ENCODE peak calls at places on chromosome 1, in ten cellular contexts. One of them, this sample, is unnamed.

GRCh38 chr1:21904725-21905520 is 32.2 kb downstream of the HSPG2 start:
- DNase-seq in astrocyte of the spinal cord: peak; percentile 88
- DNase-seq in pancreas: peak; percentile 88
- DNase-seq in AG09319: no peak
- DNase-seq in HFFc6: peak; percentile 76
- DNase-seq in CD4-positive, alpha-beta T cell: no peak
- DNase-seq in endothelial cell of umbilical vein: peak; percentile 99
- DNase-seq in foreskin fibroblast: peak; percentile 64
- DNase-seq in GM20000: no peak
- DNase-seq in BJ: no peak
- DNase-seq in this sample: no peak

GRCh38 chr1:177211231-177211630 is 40.5 kb downstream of the BRINP2 start:
- DNase-seq in astrocyte of the spinal cord: no peak
- DNase-seq in pancreas: no peak
- DNase-seq in AG09319: no peak
- DNase-seq in HFFc6: no peak
- DNase-seq in CD4-positive, alpha-beta T cell: no peak
- DNase-seq in endothelial cell of umbilical vein: no peak
- DNase-seq in foreskin fibroblast: peak; percentile 49
- DNase-seq in GM20000: no peak
- DNase-seq in BJ: no peak
- DNase-seq in this sample: no peak

GRCh38 chr1:117466761-117467160 is 99.5 kb downstream of the MAN1A2 start:
- DNase-seq in astrocyte of the spinal cord: peak; percentile 29
- DNase-seq in pancreas: no peak
- DNase-seq in AG09319: no peak
- DNase-seq in HFFc6: no peak
- DNase-seq in CD4-positive, alpha-beta T cell: no peak
- DNase-seq in endothelial cell of umbilical vein: peak; percentile 86
- DNase-seq in foreskin fibroblast: peak; percentile 25
- DNase-seq in GM20000: no peak
- DNase-seq in BJ: no peak
- DNase-seq in this sample: no peak

GRCh38 chr1:153705484-153705883 is 22.4 kb upstream of the INTS3 start:
- DNase-seq in astrocyte of the spinal cord: no peak
- DNase-seq in pancreas: no peak
- DNase-seq in AG09319: no peak
- DNase-seq in HFFc6: no peak
- DNase-seq in CD4-positive, alpha-beta T cell: no peak
- DNase-seq in endothelial cell of umbilical vein: no peak
- DNase-seq in foreskin fibroblast: no peak
- DNase-seq in GM20000: no peak
- DNase-seq in BJ: no peak
- DNase-seq in this sample: no peak

GRCh38 chr1:119047040-119047438 is 58.9 kb upstream of the TBX15 start:
- DNase-seq in astrocyte of the spinal cord: peak; percentile 38
- DNase-seq in pancreas: no peak
- DNase-seq in AG09319: no peak
- DNase-seq in HFFc6: no peak
- DNase-seq in CD4-positive, alpha-beta T cell: no peak
- DNase-seq in endothelial cell of umbilical vein: no peak
- DNase-seq in foreskin fibroblast: no peak
- DNase-seq in GM20000: no peak
- DNase-seq in BJ: peak; percentile 30
- DNase-seq in this sample: no peak

GRCh38 chr1:2330511-2331199 is 60.7 kb downstream of the MORN1 start:
- DNase-seq in astrocyte of the spinal cord: peak; percentile 82
- DNase-seq in pancreas: no peak
- DNase-seq in AG09319: peak; percentile 64
- DNase-seq in HFFc6: peak; percentile 85
- DNase-seq in CD4-positive, alpha-beta T cell: no peak
- DNase-seq in endothelial cell of umbilical vein: no peak
- DNase-seq in foreskin fibroblast: peak; percentile 93
- DNase-seq in GM20000: no peak
- DNase-seq in BJ: peak; percentile 74
- DNase-seq in this sample: no peak

GRCh38 chr1:186446138-186446537 is 14.8 kb downstream of the PDC start:
- DNase-seq in astrocyte of the spinal cord: no peak
- DNase-seq in pancreas: no peak
- DNase-seq in AG09319: no peak
- DNase-seq in HFFc6: no peak
- DNase-seq in CD4-positive, alpha-beta T cell: no peak
- DNase-seq in endothelial cell of umbilical vein: no peak
- DNase-seq in foreskin fibroblast: no peak
- DNase-seq in GM20000: no peak
- DNase-seq in BJ: no peak
- DNase-seq in this sample: no peak

GRCh38 chr1:88998716-88999115 is 6.3 kb upstream of the KYAT3 start:
- DNase-seq in astrocyte of the spinal cord: peak; percentile 77
- DNase-seq in pancreas: no peak
- DNase-seq in AG09319: no peak
- DNase-seq in HFFc6: peak; percentile 67
- DNase-seq in CD4-positive, alpha-beta T cell: no peak
- DNase-seq in endothelial cell of umbilical vein: peak; percentile 69
- DNase-seq in foreskin fibroblast: peak; percentile 75
- DNase-seq in GM20000: peak; percentile 47
- DNase-seq in BJ: no peak
- DNase-seq in this sample: no peak

DNA sequence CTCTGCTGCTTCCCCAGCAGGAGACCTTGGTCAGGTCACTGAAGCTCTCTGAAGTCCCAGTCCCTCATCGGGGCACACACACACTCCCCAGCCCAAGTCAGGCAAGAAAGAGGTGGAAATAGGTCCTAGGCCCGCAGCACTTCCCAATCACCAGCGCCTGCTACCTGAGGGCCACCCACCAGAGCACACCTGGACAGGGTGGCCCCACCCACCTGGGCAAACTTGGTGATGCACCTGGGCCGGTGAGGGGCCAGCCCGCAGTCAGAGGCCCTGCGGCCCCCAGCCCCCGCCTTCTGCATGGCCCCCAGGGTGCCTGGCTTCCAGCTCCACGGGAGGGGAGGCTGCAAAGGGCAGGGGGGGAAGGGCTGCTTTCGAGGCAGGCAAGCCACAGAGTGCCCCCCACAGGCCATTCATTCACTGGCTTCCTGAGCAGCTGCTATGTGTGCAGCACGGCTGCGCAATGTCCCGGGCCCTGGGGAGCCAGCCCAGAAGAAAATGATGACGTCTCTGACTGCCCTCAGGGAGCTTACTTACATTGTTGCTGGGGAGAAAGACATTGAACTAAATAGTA is 4.7 kb downstream of the SH2D5 start:
- DNase-seq in astrocyte of the spinal cord: no peak
- DNase-seq in pancreas: no peak
- DNase-seq in AG09319: no peak
- DNase-seq in HFFc6: no peak
- DNase-seq in CD4-positive, alpha-beta T cell: no peak
- DNase-seq in endothelial cell of umbilical vein: no peak
- DNase-seq in foreskin fibroblast: peak; percentile 28
- DNase-seq in GM20000: peak; percentile 31
- DNase-seq in BJ: no peak
- DNase-seq in this sample: no peak
- TF ChIP-seq CTCF in astrocyte of the spinal cord: peak; percentile 30
- TF ChIP-seq CTCF in pancreas: no peak
- TF ChIP-seq CTCF in AG09319: no peak
- TF ChIP-seq CTCF in HFFc6: peak; percentile 40
- TF ChIP-seq CTCF in CD4-positive, alpha-beta T cell: no peak
- TF ChIP-seq CTCF in endothelial cell of umbilical vein: peak; percentile 14
- TF ChIP-seq CTCF in foreskin fibroblast: no peak
- TF ChIP-seq CTCF in GM20000: no peak
- TF ChIP-seq CTCF in BJ: peak; percentile 21
- TF ChIP-seq CTCF in this sample: no peak

GRCh38 chr1:15410884-15411245 is 1.2 kb downstream of the EFHD2 start:
- DNase-seq in astrocyte of the spinal cord: no peak
- DNase-seq in pancreas: no peak
- DNase-seq in AG09319: no peak
- DNase-seq in HFFc6: no peak
- DNase-seq in CD4-positive, alpha-beta T cell: no peak
- DNase-seq in endothelial cell of umbilical vein: no peak
- DNase-seq in foreskin fibroblast: no peak
- DNase-seq in GM20000: no peak
- DNase-seq in BJ: no peak
- DNase-seq in this sample: no peak

GRCh38 chr1:15407579-15407978 is 2.1 kb upstream of the EFHD2 start:
- DNase-seq in astrocyte of the spinal cord: no peak
- DNase-seq in pancreas: no peak
- DNase-seq in AG09319: no peak
- DNase-seq in HFFc6: no peak
- DNase-seq in CD4-positive, alpha-beta T cell: no peak
- DNase-seq in endothelial cell of umbilical vein: no peak
- DNase-seq in foreskin fibroblast: no peak
- DNase-seq in GM20000: no peak
- DNase-seq in BJ: no peak
- DNase-seq in this sample: no peak

GRCh38 chr1:15410223-15410883 is 665 bp downstream of the EFHD2 start:
- DNase-seq in astrocyte of the spinal cord: no peak
- DNase-seq in pancreas: peak; percentile 39
- DNase-seq in AG09319: no peak
- DNase-seq in HFFc6: no peak
- DNase-seq in CD4-positive, alpha-beta T cell: no peak
- DNase-seq in endothelial cell of umbilical vein: no peak
- DNase-seq in foreskin fibroblast: peak; percentile 32
- DNase-seq in GM20000: no peak
- DNase-seq in BJ: no peak
- DNase-seq in this sample: no peak

GRCh38 chr1:15408890-15409399 is 743 bp upstream of the EFHD2 start:
- DNase-seq in astrocyte of the spinal cord: no peak
- DNase-seq in pancreas: no peak
- DNase-seq in AG09319: no peak
- DNase-seq in HFFc6: no peak
- DNase-seq in CD4-positive, alpha-beta T cell: no peak
- DNase-seq in endothelial cell of umbilical vein: no peak
- DNase-seq in foreskin fibroblast: no peak
- DNase-seq in GM20000: no peak
- DNase-seq in BJ: no peak
- DNase-seq in this sample: no peak

GRCh38 chr1:15409400-15410222 is at the start of gene EFHD2:
- DNase-seq in astrocyte of the spinal cord: peak; percentile 65
- DNase-seq in pancreas: peak; percentile 85
- DNase-seq in AG09319: no peak
- DNase-seq in HFFc6: peak; percentile 77
- DNase-seq in CD4-positive, alpha-beta T cell: peak; percentile 80
- DNase-seq in endothelial cell of umbilical vein: peak; percentile 73
- DNase-seq in foreskin fibroblast: peak; percentile 91
- DNase-seq in GM20000: peak; percentile 97
- DNase-seq in BJ: no peak
- DNase-seq in this sample: peak; percentile 58
- TF ChIP-seq CTCF in astrocyte of the spinal cord: no peak
- TF ChIP-seq CTCF in pancreas: no peak
- TF ChIP-seq CTCF in AG09319: no peak
- TF ChIP-seq CTCF in HFFc6: peak; percentile 45
- TF ChIP-seq CTCF in CD4-positive, alpha-beta T cell: no peak
- TF ChIP-seq CTCF in endothelial cell of umbilical vein: no peak
- TF ChIP-seq CTCF in foreskin fibroblast: no peak
- TF ChIP-seq CTCF in GM20000: no peak
- TF ChIP-seq CTCF in BJ: no peak
- TF ChIP-seq CTCF in this sample: no peak

DNA sequence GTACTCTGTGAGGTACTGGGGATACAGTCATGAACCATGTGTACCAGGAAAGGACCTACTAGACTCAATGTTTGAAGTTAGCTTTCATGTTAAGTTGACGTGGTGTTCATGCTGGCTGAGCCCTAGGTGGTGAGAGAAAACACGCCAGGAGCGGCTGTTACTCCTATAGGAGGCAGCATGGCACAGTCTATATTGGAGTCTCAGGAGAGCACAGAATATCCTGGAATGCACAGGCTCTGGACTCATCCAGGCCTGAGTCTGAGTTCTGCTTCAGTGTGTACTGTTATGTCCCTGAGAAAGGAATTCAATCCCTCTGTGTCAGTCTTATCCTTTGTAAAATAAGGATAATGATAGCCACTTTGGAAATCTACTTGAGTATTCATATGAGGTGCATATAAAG is 41.2 kb downstream of the DPT start:
- DNase-seq in astrocyte of the spinal cord: no peak
- DNase-seq in pancreas: no peak
- DNase-seq in AG09319: no peak
- DNase-seq in HFFc6: no peak
- DNase-seq in CD4-positive, alpha-beta T cell: no peak
- DNase-seq in endothelial cell of umbilical vein: no peak
- DNase-seq in foreskin fibroblast: no peak
- DNase-seq in GM20000: no peak
- DNase-seq in BJ: no peak
- DNase-seq in this sample: no peak
- TF ChIP-seq CTCF in astrocyte of the spinal cord: no peak
- TF ChIP-seq CTCF in pancreas: no peak
- TF ChIP-seq CTCF in AG09319: no peak
- TF ChIP-seq CTCF in HFFc6: no peak
- TF ChIP-seq CTCF in CD4-positive, alpha-beta T cell: no peak
- TF ChIP-seq CTCF in endothelial cell of umbilical vein: no peak
- TF ChIP-seq CTCF in foreskin fibroblast: no peak
- TF ChIP-seq CTCF in GM20000: no peak
- TF ChIP-seq CTCF in BJ: no peak
- TF ChIP-seq CTCF in this sample: no peak

DNA sequence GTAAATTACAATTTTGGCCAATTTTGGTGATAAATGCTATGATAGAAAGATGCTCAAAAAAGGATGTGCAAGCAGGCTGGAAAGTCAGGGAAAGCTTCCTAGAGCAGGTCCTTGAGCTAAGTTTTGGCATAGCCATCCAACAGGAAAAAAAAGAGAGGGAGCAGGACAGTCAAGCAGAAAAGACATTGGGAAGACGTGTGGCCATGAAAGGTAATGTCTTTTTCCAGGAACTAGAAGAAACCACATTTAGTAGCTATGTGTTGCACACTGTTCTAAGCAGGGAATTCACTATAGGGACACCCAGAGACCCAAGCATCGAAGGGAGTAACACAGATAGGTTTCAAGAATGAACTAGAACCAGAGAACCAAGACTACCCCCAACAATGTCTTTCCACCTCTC is 96.9 kb upstream of the DAB1 start:
- DNase-seq in astrocyte of the spinal cord: no peak
- DNase-seq in pancreas: no peak
- DNase-seq in AG09319: no peak
- DNase-seq in HFFc6: no peak
- DNase-seq in CD4-positive, alpha-beta T cell: no peak
- DNase-seq in endothelial cell of umbilical vein: no peak
- DNase-seq in foreskin fibroblast: no peak
- DNase-seq in GM20000: no peak
- DNase-seq in BJ: no peak
- DNase-seq in this sample: no peak
- TF ChIP-seq CTCF in astrocyte of the spinal cord: no peak
- TF ChIP-seq CTCF in pancreas: no peak
- TF ChIP-seq CTCF in AG09319: no peak
- TF ChIP-seq CTCF in HFFc6: no peak
- TF ChIP-seq CTCF in CD4-positive, alpha-beta T cell: no peak
- TF ChIP-seq CTCF in endothelial cell of umbilical vein: no peak
- TF ChIP-seq CTCF in foreskin fibroblast: no peak
- TF ChIP-seq CTCF in GM20000: no peak
- TF ChIP-seq CTCF in BJ: no peak
- TF ChIP-seq CTCF in this sample: no peak

GRCh38 chr1:3409737-3410434 is 44.6 kb upstream of the ARHGEF16 start:
- DNase-seq in astrocyte of the spinal cord: peak; percentile 70
- DNase-seq in pancreas: no peak
- DNase-seq in AG09319: peak; percentile 19
- DNase-seq in HFFc6: peak; percentile 47
- DNase-seq in CD4-positive, alpha-beta T cell: no peak
- DNase-seq in endothelial cell of umbilical vein: peak; percentile 30
- DNase-seq in foreskin fibroblast: peak; percentile 78
- DNase-seq in GM20000: no peak
- DNase-seq in BJ: no peak
- DNase-seq in this sample: no peak
- TF ChIP-seq CTCF in astrocyte of the spinal cord: peak; percentile 84
- TF ChIP-seq CTCF in pancreas: peak; percentile 12
- TF ChIP-seq CTCF in AG09319: peak; percentile 76
- TF ChIP-seq CTCF in HFFc6: peak; percentile 75
- TF ChIP-seq CTCF in CD4-positive, alpha-beta T cell: no peak
- TF ChIP-seq CTCF in endothelial cell of umbilical vein: peak; percentile 62
- TF ChIP-seq CTCF in foreskin fibroblast: peak; percentile 68
- TF ChIP-seq CTCF in GM20000: no peak
- TF ChIP-seq CTCF in BJ: peak; percentile 80
- TF ChIP-seq CTCF in this sample: no peak

GRCh38 chr1:46210561-46210960 is 7.4 kb downstream of the LURAP1 start:
- DNase-seq in astrocyte of the spinal cord: no peak
- DNase-seq in pancreas: no peak
- DNase-seq in AG09319: no peak
- DNase-seq in HFFc6: no peak
- DNase-seq in CD4-positive, alpha-beta T cell: no peak
- DNase-seq in endothelial cell of umbilical vein: no peak
- DNase-seq in foreskin fibroblast: no peak
- DNase-seq in GM20000: no peak
- DNase-seq in BJ: no peak
- DNase-seq in this sample: no peak
- TF ChIP-seq CTCF in astrocyte of the spinal cord: no peak
- TF ChIP-seq CTCF in pancreas: no peak
- TF ChIP-seq CTCF in AG09319: no peak
- TF ChIP-seq CTCF in HFFc6: no peak
- TF ChIP-seq CTCF in CD4-positive, alpha-beta T cell: no peak
- TF ChIP-seq CTCF in endothelial cell of umbilical vein: no peak
- TF ChIP-seq CTCF in foreskin fibroblast: no peak
- TF ChIP-seq CTCF in GM20000: no peak
- TF ChIP-seq CTCF in BJ: no peak
- TF ChIP-seq CTCF in this sample: no peak

This sample was measured in omental fat pad.